ENCODE peak calls at places on chromosomes 6 and 20, in five cellular contexts. One of them, this sample, is unnamed.

GRCh38 chr6:123810948-123811347 is 7.3 kb downstream of the NKAIN2 start:
- DNase-seq in mesothelial cell of epicardium: no peak
- DNase-seq in foreskin fibroblast: no peak
- DNase-seq in nephron progenitor cell: no peak
- DNase-seq in fibroblast of the aortic adventitia: no peak
- DNase-seq in this sample: no peak

GRCh38 chr20:19588731-19589130 is 169.3 kb upstream of the RIN2 start:
- DNase-seq in foreskin fibroblast: peak; percentile 10
- DNase-seq in mesothelial cell of epicardium: no peak
- DNase-seq in nephron progenitor cell: no peak
- DNase-seq in fibroblast of the aortic adventitia: peak; percentile 15
- DNase-seq in this sample: no peak

GRCh38 chr6:170456886-170457698 is 96.0 kb downstream of the PSMB1 start:
- DNase-seq in foreskin fibroblast: peak; percentile 32
- DNase-seq in nephron progenitor cell: no peak
- DNase-seq in fibroblast of the aortic adventitia: peak; percentile 20
- DNase-seq in mesothelial cell of epicardium: peak; percentile 33
- DNase-seq in this sample: no peak

GRCh38 chr6:43859213-43859612 is 89.2 kb downstream of the VEGFA start:
- DNase-seq in mesothelial cell of epicardium: no peak
- DNase-seq in nephron progenitor cell: no peak
- DNase-seq in foreskin fibroblast: no peak
- DNase-seq in fibroblast of the aortic adventitia: no peak
- DNase-seq in this sample: no peak

GRCh38 chr6:22845467-22845866 is 276.1 kb downstream of the HDGFL1 start:
- DNase-seq in nephron progenitor cell: no peak
- DNase-seq in mesothelial cell of epicardium: no peak
- DNase-seq in foreskin fibroblast: no peak
- DNase-seq in fibroblast of the aortic adventitia: no peak
- DNase-seq in this sample: no peak

GRCh38 chr6:80209434-80209833 is 103.0 kb downstream of the BCKDHB start:
- DNase-seq in fibroblast of the aortic adventitia: no peak
- DNase-seq in mesothelial cell of epicardium: no peak
- DNase-seq in nephron progenitor cell: no peak
- DNase-seq in foreskin fibroblast: no peak
- DNase-seq in this sample: no peak

GRCh38 chr20:10622657-10623418 is 51.0 kb downstream of the JAG1 start:
- DNase-seq in nephron progenitor cell: no peak
- DNase-seq in fibroblast of the aortic adventitia: peak; percentile 95
- DNase-seq in foreskin fibroblast: no peak
- DNase-seq in mesothelial cell of epicardium: no peak
- DNase-seq in this sample: no peak

GRCh38 chr6:35377002-35377401 is 34.6 kb downstream of the PPARD start:
- DNase-seq in mesothelial cell of epicardium: no peak
- DNase-seq in foreskin fibroblast: peak; percentile 42
- DNase-seq in fibroblast of the aortic adventitia: peak; percentile 80
- DNase-seq in nephron progenitor cell: no peak
- DNase-seq in this sample: no peak

GRCh38 chr6:149129401-149130077 is 188.0 kb upstream of the TAB2 start:
- DNase-seq in mesothelial cell of epicardium: no peak
- DNase-seq in foreskin fibroblast: peak; percentile 86
- DNase-seq in fibroblast of the aortic adventitia: peak; percentile 67
- DNase-seq in nephron progenitor cell: no peak
- DNase-seq in this sample: no peak

GRCh38 chr6:83603560-83603959 is 91.2 kb downstream of the PRSS35 start:
- DNase-seq in fibroblast of the aortic adventitia: no peak
- DNase-seq in mesothelial cell of epicardium: no peak
- DNase-seq in nephron progenitor cell: no peak
- DNase-seq in foreskin fibroblast: no peak
- DNase-seq in this sample: no peak

GRCh38 chr6:36329798-36330291 is 6.8 kb downstream of the BNIP5 start:
- DNase-seq in nephron progenitor cell: peak; percentile 71
- DNase-seq in mesothelial cell of epicardium: no peak
- DNase-seq in foreskin fibroblast: no peak
- DNase-seq in fibroblast of the aortic adventitia: no peak
- DNase-seq in this sample: no peak

GRCh38 chr20:50438986-50439407 is 71.2 kb upstream of the PTPN1 start:
- DNase-seq in fibroblast of the aortic adventitia: peak; percentile 43
- DNase-seq in foreskin fibroblast: peak; percentile 94
- DNase-seq in mesothelial cell of epicardium: no peak
- DNase-seq in nephron progenitor cell: no peak
- DNase-seq in this sample: no peak

GRCh38 chr6:84193140-84193708 is 34.2 kb downstream of the CEP162 start:
- DNase-seq in fibroblast of the aortic adventitia: peak; percentile 62
- DNase-seq in nephron progenitor cell: no peak
- DNase-seq in foreskin fibroblast: peak; percentile 81
- DNase-seq in mesothelial cell of epicardium: no peak
- DNase-seq in this sample: no peak

GRCh38 chr6:15246217-15247211 is 645 bp downstream of the JARID2 start:
- DNase-seq in foreskin fibroblast: no peak
- DNase-seq in fibroblast of the aortic adventitia: peak; percentile 47
- DNase-seq in mesothelial cell of epicardium: no peak
- DNase-seq in nephron progenitor cell: no peak
- DNase-seq in this sample: no peak

GRCh38 chr6:3615391-3616380 is 135.8 kb downstream of the PXDC1 start:
- DNase-seq in nephron progenitor cell: no peak
- DNase-seq in foreskin fibroblast: no peak
- DNase-seq in fibroblast of the aortic adventitia: no peak
- DNase-seq in mesothelial cell of epicardium: peak; percentile 7
- DNase-seq in this sample: no peak

GRCh38 chr6:112357801-112358200 is 10.7 kb downstream of the RFPL4B start:
- DNase-seq in foreskin fibroblast: peak; percentile 82
- DNase-seq in fibroblast of the aortic adventitia: peak; percentile 66
- DNase-seq in nephron progenitor cell: no peak
- DNase-seq in mesothelial cell of epicardium: no peak
- DNase-seq in this sample: no peak

GRCh38 chr6:88780714-88781389 is 182.6 kb downstream of the RNGTT start:
- DNase-seq in mesothelial cell of epicardium: no peak
- DNase-seq in nephron progenitor cell: peak; percentile 38
- DNase-seq in fibroblast of the aortic adventitia: peak; percentile 84
- DNase-seq in foreskin fibroblast: peak; percentile 79
- DNase-seq in this sample: no peak

GRCh38 chr20:3909952-3910366 is 20.8 kb downstream of the PANK2 start:
- DNase-seq in mesothelial cell of epicardium: no peak
- DNase-seq in nephron progenitor cell: no peak
- DNase-seq in foreskin fibroblast: no peak
- DNase-seq in fibroblast of the aortic adventitia: no peak
- DNase-seq in this sample: no peak

GRCh38 chr6:116106146-116106545 is 5.5 kb downstream of the NT5DC1 start:
- DNase-seq in mesothelial cell of epicardium: no peak
- DNase-seq in fibroblast of the aortic adventitia: peak; percentile 86
- DNase-seq in foreskin fibroblast: no peak
- DNase-seq in nephron progenitor cell: no peak
- DNase-seq in this sample: no peak

GRCh38 chr20:58307270-58307669 is 2.2 kb upstream of the RAB22A start:
- DNase-seq in foreskin fibroblast: no peak
- DNase-seq in mesothelial cell of epicardium: no peak
- DNase-seq in nephron progenitor cell: no peak
- DNase-seq in fibroblast of the aortic adventitia: no peak
- DNase-seq in this sample: no peak

GRCh38 chr20:47304287-47304686 is 52.2 kb downstream of the ZMYND8 start:
- DNase-seq in fibroblast of the aortic adventitia: peak; percentile 56
- DNase-seq in foreskin fibroblast: peak; percentile 44
- DNase-seq in mesothelial cell of epicardium: no peak
- DNase-seq in nephron progenitor cell: no peak
- DNase-seq in this sample: no peak

GRCh38 chr6:159646731-159647130 is 46.3 kb downstream of the SOD2 start:
- DNase-seq in foreskin fibroblast: peak; percentile 28
- DNase-seq in mesothelial cell of epicardium: no peak
- DNase-seq in fibroblast of the aortic adventitia: peak; percentile 40
- DNase-seq in nephron progenitor cell: no peak
- DNase-seq in this sample: no peak

GRCh38 chr20:57794600-57795346 is 85.0 kb upstream of the PMEPA1 start:
- DNase-seq in foreskin fibroblast: no peak
- DNase-seq in fibroblast of the aortic adventitia: no peak
- DNase-seq in nephron progenitor cell: no peak
- DNase-seq in mesothelial cell of epicardium: no peak
- DNase-seq in this sample: no peak

GRCh38 chr6:28458577-28458976 is 15.3 kb upstream of the ZSCAN23 start:
- DNase-seq in mesothelial cell of epicardium: no peak
- DNase-seq in fibroblast of the aortic adventitia: no peak
- DNase-seq in foreskin fibroblast: no peak
- DNase-seq in nephron progenitor cell: no peak
- DNase-seq in this sample: no peak
- TF ChIP-seq CTCF in mesothelial cell of epicardium: no peak
- TF ChIP-seq CTCF in fibroblast of the aortic adventitia: no peak
- TF ChIP-seq CTCF in foreskin fibroblast: no peak
- TF ChIP-seq CTCF in nephron progenitor cell: no peak
- TF ChIP-seq CTCF in this sample: no peak

DNA sequence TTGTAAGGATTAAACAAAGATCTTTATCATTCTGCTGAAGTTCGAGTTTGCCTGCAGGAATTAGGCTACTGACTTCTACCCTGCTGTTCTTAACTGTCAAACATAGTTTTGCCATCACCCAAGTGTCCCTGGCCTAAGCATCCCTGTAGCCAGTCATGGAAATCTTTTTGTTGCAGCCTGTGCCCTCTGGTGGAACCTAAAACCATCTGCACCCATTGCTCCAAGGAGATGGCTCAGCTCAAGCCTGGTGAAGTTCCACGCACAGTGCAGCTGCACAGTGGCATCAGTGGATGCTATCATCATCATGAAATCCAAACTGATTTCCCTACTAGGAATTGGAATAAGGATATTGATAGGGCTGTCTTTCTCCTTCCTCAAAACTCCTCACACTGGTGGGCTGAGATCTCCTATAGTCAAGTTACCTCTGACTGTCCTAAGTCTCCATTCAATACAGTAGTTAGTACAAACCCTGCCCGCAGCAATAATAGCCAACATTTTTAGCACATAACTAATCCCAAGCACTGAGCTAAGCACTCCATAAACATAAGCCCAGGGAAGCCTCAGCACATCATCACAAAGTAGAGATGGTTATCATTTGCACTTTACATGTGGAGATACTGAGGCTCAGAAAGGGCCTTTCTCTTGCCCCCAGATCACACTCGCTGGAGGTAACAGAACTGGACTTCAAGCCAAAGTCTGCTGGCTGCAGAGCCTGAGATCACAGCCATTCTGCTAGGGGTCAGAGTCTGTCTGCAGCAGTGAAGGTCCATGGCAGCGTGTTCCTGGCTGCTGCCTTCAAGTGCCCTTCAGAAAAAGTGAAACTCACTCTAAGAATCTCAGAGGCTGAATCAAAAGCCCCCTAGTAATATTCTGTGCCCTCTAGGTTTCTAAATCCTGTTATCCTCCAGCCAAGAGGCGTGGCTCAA is 77.2 kb upstream of the MC3R start:
- DNase-seq in nephron progenitor cell: no peak
- DNase-seq in foreskin fibroblast: no peak
- DNase-seq in fibroblast of the aortic adventitia: no peak
- DNase-seq in mesothelial cell of epicardium: no peak
- DNase-seq in this sample: no peak
- TF ChIP-seq CTCF in nephron progenitor cell: no peak
- TF ChIP-seq CTCF in foreskin fibroblast: no peak
- TF ChIP-seq CTCF in fibroblast of the aortic adventitia: no peak
- TF ChIP-seq CTCF in mesothelial cell of epicardium: no peak
- TF ChIP-seq CTCF in this sample: no peak

GRCh38 chr6:137166247-137167098 is 7.0 kb downstream of the IL22RA2 start:
- DNase-seq in mesothelial cell of epicardium: no peak
- DNase-seq in nephron progenitor cell: no peak
- DNase-seq in foreskin fibroblast: no peak
- DNase-seq in fibroblast of the aortic adventitia: no peak
- DNase-seq in this sample: no peak

GRCh38 chr6:137162692-137163303 is 10.6 kb downstream of the IL22RA2 start:
- DNase-seq in foreskin fibroblast: no peak
- DNase-seq in fibroblast of the aortic adventitia: no peak
- DNase-seq in nephron progenitor cell: no peak
- DNase-seq in mesothelial cell of epicardium: no peak
- DNase-seq in this sample: no peak

GRCh38 chr6:137163732-137164318 is 9.6 kb downstream of the IL22RA2 start:
- DNase-seq in nephron progenitor cell: no peak
- DNase-seq in foreskin fibroblast: no peak
- DNase-seq in fibroblast of the aortic adventitia: no peak
- DNase-seq in mesothelial cell of epicardium: no peak
- DNase-seq in this sample: no peak

GRCh38 chr6:137167702-137168377 is 5.6 kb downstream of the IL22RA2 start:
- DNase-seq in mesothelial cell of epicardium: no peak
- DNase-seq in foreskin fibroblast: no peak
- DNase-seq in nephron progenitor cell: no peak
- DNase-seq in fibroblast of the aortic adventitia: no peak
- DNase-seq in this sample: no peak

DNA sequence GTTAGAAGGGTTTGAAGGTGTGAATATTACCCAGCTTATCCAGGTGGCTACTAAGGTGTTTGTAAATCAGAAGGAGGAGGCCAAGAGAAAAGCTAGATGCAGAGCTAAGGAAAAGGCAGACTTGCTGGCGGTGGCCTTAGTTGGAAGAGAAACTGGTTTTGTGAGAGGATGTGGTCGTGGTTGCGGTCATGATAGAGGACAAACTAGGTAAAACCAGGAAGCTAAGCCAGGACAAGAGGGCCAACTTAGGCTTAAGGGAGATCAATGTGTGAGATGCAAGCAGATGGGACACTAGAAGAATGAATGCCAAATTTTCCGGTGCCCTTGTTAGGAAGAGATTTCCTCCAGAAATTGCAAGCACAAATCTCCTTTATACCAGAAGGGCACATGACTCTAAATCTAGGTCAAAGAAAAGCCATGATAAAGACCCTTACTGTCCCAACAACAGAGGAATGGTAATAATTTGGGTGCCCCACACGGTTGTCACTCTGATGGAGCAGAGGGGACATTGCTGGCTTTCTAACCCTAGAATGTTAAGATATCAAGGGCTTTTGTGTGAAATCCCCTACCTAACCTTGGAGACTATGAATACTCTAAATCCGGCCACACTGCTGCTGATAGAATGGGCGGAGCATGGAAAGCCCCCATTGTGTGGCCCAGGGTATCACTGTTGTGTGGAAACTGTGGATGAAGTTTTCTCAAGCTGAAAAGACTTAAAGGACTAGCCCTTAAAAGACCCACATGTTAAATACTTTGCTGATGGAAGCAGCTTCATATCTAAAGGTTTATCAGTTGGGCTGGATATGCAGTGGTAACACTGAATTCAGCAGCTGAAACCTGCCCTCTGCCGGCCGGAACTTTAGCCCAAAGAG is 7.8 kb downstream of the IL22RA2 start:
- DNase-seq in mesothelial cell of epicardium: no peak
- DNase-seq in nephron progenitor cell: no peak
- DNase-seq in fibroblast of the aortic adventitia: peak; percentile 21
- DNase-seq in foreskin fibroblast: peak; percentile 8
- DNase-seq in this sample: no peak
- TF ChIP-seq CTCF in mesothelial cell of epicardium: no peak
- TF ChIP-seq CTCF in nephron progenitor cell: no peak
- TF ChIP-seq CTCF in fibroblast of the aortic adventitia: peak; percentile 45
- TF ChIP-seq CTCF in foreskin fibroblast: no peak
- TF ChIP-seq CTCF in this sample: no peak

GRCh38 chr20:43506238-43506637 is 1.3 kb upstream of the L3MBTL1 start:
- DNase-seq in nephron progenitor cell: no peak
- DNase-seq in foreskin fibroblast: no peak
- DNase-seq in fibroblast of the aortic adventitia: no peak
- DNase-seq in mesothelial cell of epicardium: no peak
- DNase-seq in this sample: no peak

GRCh38 chr20:43508106-43508505 is 609 bp downstream of the L3MBTL1 start:
- DNase-seq in mesothelial cell of epicardium: no peak
- DNase-seq in nephron progenitor cell: peak; percentile 28
- DNase-seq in foreskin fibroblast: peak; percentile 20
- DNase-seq in fibroblast of the aortic adventitia: no peak
- DNase-seq in this sample: no peak

GRCh38 chr20:43511879-43512278 is 4.4 kb downstream of the L3MBTL1 start:
- DNase-seq in fibroblast of the aortic adventitia: no peak
- DNase-seq in nephron progenitor cell: no peak
- DNase-seq in mesothelial cell of epicardium: no peak
- DNase-seq in foreskin fibroblast: no peak
- DNase-seq in this sample: no peak

GRCh38 chr20:43508604-43509040 is 1.1 kb downstream of the L3MBTL1 start:
- DNase-seq in mesothelial cell of epicardium: no peak
- DNase-seq in nephron progenitor cell: no peak
- DNase-seq in foreskin fibroblast: peak; percentile 18
- DNase-seq in fibroblast of the aortic adventitia: no peak
- DNase-seq in this sample: no peak

GRCh38 chr20:43507150-43508080 is at the start of gene L3MBTL1:
- DNase-seq in mesothelial cell of epicardium: peak; percentile 73
- DNase-seq in nephron progenitor cell: peak; percentile 82
- DNase-seq in foreskin fibroblast: peak; percentile 72
- DNase-seq in fibroblast of the aortic adventitia: peak; percentile 12
- DNase-seq in this sample: peak; percentile 77
- TF ChIP-seq CTCF in mesothelial cell of epicardium: no peak
- TF ChIP-seq CTCF in nephron progenitor cell: no peak
- TF ChIP-seq CTCF in foreskin fibroblast: no peak
- TF ChIP-seq CTCF in fibroblast of the aortic adventitia: no peak
- TF ChIP-seq CTCF in this sample: no peak